ENCODE peak calls at places on chromosomes 16 and 17, in seven cellular contexts. I is Calu3; E is CD4-positive, alpha-beta memory T cell; K is effector memory CD8-positive, alpha-beta T cell; Q is stromal cell of bone marrow; D is cardiac muscle cell; U is T-helper 2 cell. Y is an unnamed sample.
A peak's percentile ranks its signal among the peaks of the same experiment; 100 is the strongest.

GRCh38 chr17:61699694-61700093 is 108.7 kb upstream of the NACA2 start:
- DNase-seq in I (no peak), E (no peak), K (no peak), Q (no peak), D (no peak), U (no peak), Y (no peak)

GRCh38 chr16:81485824-81486554 is 41.4 kb downstream of the CMIP start:
- DNase-seq in I (peak; percentile 47), E (no peak), K (no peak), Q (no peak), D (peak; percentile 41), U (no peak), Y (no peak)

GRCh38 chr17:73689596-73690275 is 45.5 kb upstream of the SDK2 start:
- DNase-seq in I (no peak), E (no peak), K (no peak), Q (no peak), D (no peak), U (no peak), Y (no peak)

GRCh38 chr16:2983706-2984136 is 3.5 kb upstream of the PKMYT1 start:
- DNase-seq in I (peak; percentile 89), E (peak; percentile 48), K (peak; percentile 43), Q (peak; percentile 65), D (peak; percentile 80), U (peak; percentile 62), Y (peak; percentile 75)

GRCh38 chr16:88327566-88328312 is 55.0 kb upstream of the ZNF469 start:
- DNase-seq in I (no peak), E (no peak), K (no peak), Q (no peak), D (no peak), U (no peak), Y (no peak)

GRCh38 chr16:46748775-46749705 is 896 bp upstream of the MYLK3 start:
- DNase-seq in I (no peak), E (no peak), K (no peak), Q (no peak), D (no peak), U (peak; percentile 20), Y (no peak)

GRCh38 chr16:66474750-66475199 is 47.7 kb downstream of the BEAN1 start:
- DNase-seq in I (no peak), E (peak; percentile 63), K (peak; percentile 52), Q (no peak), D (no peak), U (peak; percentile 90), Y (no peak)

GRCh38 chr16:54345231-54345630 is 58.6 kb upstream of the IRX3 start:
- DNase-seq in I (no peak), E (no peak), K (no peak), Q (no peak), D (no peak), U (no peak), Y (no peak)

GRCh38 chr16:76335187-76335974 is 58.2 kb downstream of the CNTNAP4 start:
- DNase-seq in I (no peak), E (no peak), K (no peak), Q (no peak), D (no peak), U (no peak), Y (peak; percentile 5)

Y was measured in SK-MEL-5.